ENCODE peak calls at places on chromosomes 12 and 14, in four cellular contexts. One of them, this sample, is unnamed.

GRCh38 chr12:124698211-124698997 is 131.0 kb upstream of the NCOR2 start:
- DNase-seq in fibroblast of lung: peak
- DNase-seq in AG10803: peak
- DNase-seq in uterus: no peak
- DNase-seq in this sample: no peak

GRCh38 chr12:94531196-94531720 is 71.6 kb upstream of the CEP83 start:
- DNase-seq in fibroblast of lung: no peak
- DNase-seq in AG10803: no peak
- DNase-seq in uterus: no peak
- DNase-seq in this sample: no peak

GRCh38 chr12:96886998-96887677 is 19.9 kb upstream of the NEDD1 start:
- DNase-seq in uterus: peak
- DNase-seq in fibroblast of lung: peak
- DNase-seq in AG10803: peak
- DNase-seq in this sample: no peak

GRCh38 chr12:16020034-16020433 is 108.9 kb downstream of the DERA start:
- DNase-seq in AG10803: no peak
- DNase-seq in uterus: no peak
- DNase-seq in fibroblast of lung: no peak
- DNase-seq in this sample: no peak

GRCh38 chr12:118060301-118061010 is 523 bp downstream of the WSB2 start:
- DNase-seq in AG10803: peak
- DNase-seq in fibroblast of lung: no peak
- DNase-seq in uterus: peak
- DNase-seq in this sample: no peak

GRCh38 chr12:109304485-109304884 is 4.6 kb downstream of the FOXN4 start:
- DNase-seq in uterus: no peak
- DNase-seq in AG10803: no peak
- DNase-seq in fibroblast of lung: no peak
- DNase-seq in this sample: no peak

GRCh38 chr14:104399432-104400155 is 180.0 kb upstream of the C14orf180 start:
- DNase-seq in fibroblast of lung: no peak
- DNase-seq in uterus: no peak
- DNase-seq in AG10803: no peak
- DNase-seq in this sample: no peak

GRCh38 chr12:108448246-108448645 is 66.8 kb upstream of the FICD start:
- DNase-seq in AG10803: no peak
- DNase-seq in fibroblast of lung: no peak
- DNase-seq in uterus: no peak
- DNase-seq in this sample: no peak

GRCh38 chr12:75720807-75721206 is 209.4 kb upstream of the KRR1 start:
- DNase-seq in AG10803: no peak
- DNase-seq in fibroblast of lung: no peak
- DNase-seq in uterus: no peak
- DNase-seq in this sample: no peak

GRCh38 chr12:31922341-31923062 is 36.7 kb upstream of the RESF1 start:
- DNase-seq in AG10803: no peak
- DNase-seq in fibroblast of lung: peak
- DNase-seq in uterus: no peak
- DNase-seq in this sample: no peak

GRCh38 chr14:20667957-20668356 is 16.4 kb upstream of the RNASE4 start:
- DNase-seq in AG10803: no peak
- DNase-seq in uterus: no peak
- DNase-seq in fibroblast of lung: no peak
- DNase-seq in this sample: no peak

GRCh38 chr12:113826805-113827204 is 139.3 kb downstream of the RBM19 start:
- DNase-seq in AG10803: no peak
- DNase-seq in uterus: no peak
- DNase-seq in fibroblast of lung: no peak
- DNase-seq in this sample: no peak

GRCh38 chr14:65356327-65356836 is 56.1 kb upstream of the FUT8 start:
- DNase-seq in uterus: no peak
- DNase-seq in AG10803: peak
- DNase-seq in fibroblast of lung: peak
- DNase-seq in this sample: no peak

GRCh38 chr14:76154539-76155126 is 2.9 kb downstream of the GPATCH2L start:
- DNase-seq in AG10803: no peak
- DNase-seq in uterus: no peak
- DNase-seq in fibroblast of lung: no peak
- DNase-seq in this sample: no peak

GRCh38 chr14:102930753-102931579 is 8.5 kb downstream of the AMN start:
- DNase-seq in AG10803: peak
- DNase-seq in fibroblast of lung: peak
- DNase-seq in uterus: no peak
- DNase-seq in this sample: no peak

GRCh38 chr14:68466491-68466977 is 326.3 kb downstream of the ZFP36L1 start:
- DNase-seq in uterus: no peak
- DNase-seq in AG10803: peak
- DNase-seq in fibroblast of lung: peak
- DNase-seq in this sample: peak

GRCh38 chr14:74525361-74525851 is 31.8 kb downstream of the ISCA2 start:
- DNase-seq in uterus: no peak
- DNase-seq in fibroblast of lung: peak
- DNase-seq in AG10803: no peak
- DNase-seq in this sample: no peak

GRCh38 chr12:12561305-12562015 is 1.2 kb downstream of the DUSP16 start:
- DNase-seq in AG10803: peak
- DNase-seq in fibroblast of lung: peak
- DNase-seq in uterus: peak
- DNase-seq in this sample: no peak

GRCh38 chr14:74875941-74876913 is at the start of gene PROX2:
- DNase-seq in AG10803: peak
- DNase-seq in fibroblast of lung: no peak
- DNase-seq in uterus: no peak
- DNase-seq in this sample: no peak

GRCh38 chr14:103260629-103261124 is 73.4 kb upstream of the EIF5 start:
- DNase-seq in uterus: peak
- DNase-seq in fibroblast of lung: peak
- DNase-seq in AG10803: peak
- DNase-seq in this sample: peak

GRCh38 chr12:90741611-90742010 is 213.4 kb downstream of the CCER1 start:
- DNase-seq in fibroblast of lung: no peak
- DNase-seq in uterus: no peak
- DNase-seq in AG10803: peak
- DNase-seq in this sample: no peak

GRCh38 chr14:36579573-36580140 is 2.8 kb downstream of the NKX2-8 start:
- DNase-seq in fibroblast of lung: no peak
- DNase-seq in uterus: no peak
- DNase-seq in AG10803: no peak
- DNase-seq in this sample: no peak

GRCh38 chr14:68547305-68548193 is 245.3 kb downstream of the ZFP36L1 start:
- DNase-seq in uterus: peak
- DNase-seq in fibroblast of lung: peak
- DNase-seq in AG10803: peak
- DNase-seq in this sample: peak

GRCh38 chr14:50399251-50400032 is 2.8 kb upstream of the CDKL1 start:
- DNase-seq in fibroblast of lung: peak
- DNase-seq in uterus: peak
- DNase-seq in AG10803: peak
- DNase-seq in this sample: no peak

GRCh38 chr12:46521145-46521544 is 148.6 kb upstream of the SLC38A2 start:
- DNase-seq in AG10803: no peak
- DNase-seq in uterus: no peak
- DNase-seq in fibroblast of lung: no peak
- DNase-seq in this sample: no peak

GRCh38 chr12:46524778-46525177 is 152.2 kb upstream of the SLC38A2 start:
- DNase-seq in AG10803: peak
- DNase-seq in uterus: peak
- DNase-seq in fibroblast of lung: peak
- DNase-seq in this sample: peak

GRCh38 chr12:46522141-46522540 is 149.6 kb upstream of the SLC38A2 start:
- DNase-seq in fibroblast of lung: peak
- DNase-seq in AG10803: peak
- DNase-seq in uterus: no peak
- DNase-seq in this sample: no peak

GRCh38 chr12:46523863-46524770 is 151.5 kb upstream of the SLC38A2 start:
- DNase-seq in uterus: peak
- DNase-seq in fibroblast of lung: peak
- DNase-seq in AG10803: peak
- DNase-seq in this sample: peak

DNA sequence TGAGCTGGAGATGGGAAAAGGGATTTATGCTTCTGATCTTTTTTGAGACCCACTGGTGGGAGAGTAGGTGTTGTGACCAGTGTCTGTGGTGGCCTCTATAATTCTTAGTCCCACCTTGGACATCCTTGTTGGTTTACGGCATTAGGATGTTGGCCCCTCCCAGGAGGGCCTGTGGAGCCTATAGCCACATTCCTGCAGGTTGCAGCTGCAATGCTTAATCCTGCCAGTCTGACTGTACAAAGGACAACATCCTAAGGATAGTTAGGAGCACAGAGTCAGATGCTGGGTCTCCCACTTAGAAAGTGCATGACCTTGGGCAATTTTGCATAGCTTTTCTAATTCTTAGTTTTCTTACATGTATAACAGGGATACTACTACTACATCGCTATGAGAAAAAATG is 150.9 kb upstream of the SLC38A2 start:
- DNase-seq in uterus: peak
- DNase-seq in AG10803: no peak
- DNase-seq in fibroblast of lung: peak
- DNase-seq in this sample: no peak
- TF ChIP-seq CTCF in uterus: no peak
- TF ChIP-seq CTCF in AG10803: no peak
- TF ChIP-seq CTCF in fibroblast of lung: no peak
- TF ChIP-seq CTCF in this sample: no peak

GRCh38 chr12:100671396-100672074 is 98.1 kb downstream of the GAS2L3 start:
- DNase-seq in uterus: no peak
- DNase-seq in fibroblast of lung: peak
- DNase-seq in AG10803: no peak
- DNase-seq in this sample: no peak

GRCh38 chr12:100666588-100666987 is 93.1 kb downstream of the GAS2L3 start:
- DNase-seq in AG10803: no peak
- DNase-seq in uterus: no peak
- DNase-seq in fibroblast of lung: no peak
- DNase-seq in this sample: no peak

GRCh38 chr12:100672075-100672592 is 98.7 kb downstream of the GAS2L3 start:
- DNase-seq in AG10803: no peak
- DNase-seq in uterus: no peak
- DNase-seq in fibroblast of lung: no peak
- DNase-seq in this sample: no peak

GRCh38 chr12:100669922-100670321 is 96.4 kb downstream of the GAS2L3 start:
- DNase-seq in fibroblast of lung: no peak
- DNase-seq in uterus: no peak
- DNase-seq in AG10803: no peak
- DNase-seq in this sample: no peak

DNA sequence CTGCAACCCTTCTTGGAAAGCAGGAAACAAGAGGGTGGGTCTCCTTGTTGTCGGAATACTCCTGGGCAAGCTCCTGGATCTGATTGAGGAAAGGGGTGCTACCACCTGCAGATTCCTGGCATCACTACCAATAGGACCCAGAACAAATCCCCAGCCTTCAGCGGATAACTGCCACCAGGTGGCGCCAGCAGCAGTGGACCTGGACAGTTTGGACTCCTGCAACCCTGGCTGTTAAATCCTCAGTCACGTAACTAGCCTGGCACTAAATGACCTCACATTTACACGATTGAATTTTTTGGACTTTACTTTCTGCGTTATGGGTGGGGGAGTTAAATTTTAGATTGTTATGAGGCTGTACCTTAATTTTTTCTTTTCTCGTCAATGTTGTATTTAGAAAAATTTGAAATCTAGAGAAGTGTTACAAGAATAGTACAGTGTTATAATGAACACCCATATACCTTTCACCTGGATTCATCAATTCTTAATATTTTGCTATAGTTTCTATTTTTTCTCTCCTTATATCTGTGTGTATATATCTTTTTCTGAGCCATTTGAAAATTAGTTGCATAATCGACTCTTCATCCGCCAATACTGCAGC is 95.6 kb downstream of the GAS2L3 start:
- DNase-seq in AG10803: peak
- DNase-seq in uterus: peak
- DNase-seq in fibroblast of lung: peak
- DNase-seq in this sample: no peak
- TF ChIP-seq CTCF in AG10803: peak
- TF ChIP-seq CTCF in uterus: peak
- TF ChIP-seq CTCF in fibroblast of lung: peak
- TF ChIP-seq CTCF in this sample: peak

GRCh38 chr14:35215110-35215872 is 76.9 kb upstream of the PSMA6 start:
- DNase-seq in AG10803: peak
- DNase-seq in fibroblast of lung: peak
- DNase-seq in uterus: no peak
- DNase-seq in this sample: peak
- TF ChIP-seq CTCF in AG10803: peak
- TF ChIP-seq CTCF in fibroblast of lung: peak
- TF ChIP-seq CTCF in uterus: peak
- TF ChIP-seq CTCF in this sample: peak

DNA sequence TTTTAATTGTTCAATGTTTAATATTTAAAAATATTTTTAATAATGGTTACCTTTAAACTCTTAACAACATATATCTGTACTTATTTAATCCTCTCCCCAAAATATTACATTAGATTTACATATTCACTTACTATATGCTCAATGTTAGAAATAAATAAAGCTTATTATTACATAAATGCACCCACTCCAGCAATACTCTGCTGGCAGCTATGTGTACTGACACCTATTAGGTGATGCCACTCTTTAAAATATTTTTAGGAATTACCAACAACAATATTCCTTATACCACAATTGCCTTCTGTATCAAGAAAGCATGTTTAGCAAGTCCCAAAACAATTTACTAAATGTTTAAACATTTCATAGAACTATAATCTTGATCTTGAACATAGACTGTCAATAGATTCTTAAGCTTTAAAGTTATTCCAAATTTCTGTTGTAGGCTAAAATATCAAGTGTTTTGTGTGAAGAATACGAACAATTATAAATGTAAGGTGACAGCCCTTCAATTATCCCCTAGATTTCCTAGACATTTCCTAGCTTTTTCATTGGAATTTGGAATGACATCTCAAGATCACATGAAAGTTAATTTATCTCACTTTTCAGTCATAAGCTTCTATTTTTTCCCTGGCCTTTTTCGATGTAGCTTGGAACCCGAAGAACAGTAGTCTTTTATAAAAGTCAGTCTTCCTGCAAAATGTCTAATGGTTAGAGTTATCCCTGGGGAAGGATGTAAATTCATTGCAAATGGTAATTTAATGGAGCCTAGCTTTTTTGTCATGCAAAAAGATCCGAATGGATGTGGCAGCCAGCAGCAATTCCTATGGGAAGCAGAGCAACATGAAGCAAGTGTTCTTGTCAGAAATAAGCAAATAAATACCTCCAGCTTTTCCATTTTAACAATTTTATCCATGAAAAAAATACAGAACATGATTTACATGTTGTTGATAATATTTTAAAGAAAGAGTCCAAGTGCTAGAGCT is 907.5 kb upstream of the ATXN7L3B start:
- DNase-seq in fibroblast of lung: no peak
- DNase-seq in uterus: no peak
- DNase-seq in AG10803: no peak
- DNase-seq in this sample: no peak
- TF ChIP-seq CTCF in fibroblast of lung: no peak
- TF ChIP-seq CTCF in uterus: no peak
- TF ChIP-seq CTCF in AG10803: no peak
- TF ChIP-seq CTCF in this sample: no peak

GRCh38 chr12:92961949-92962348 is 32.9 kb upstream of the EEA1 start:
- DNase-seq in uterus: no peak
- DNase-seq in fibroblast of lung: peak
- DNase-seq in AG10803: no peak
- DNase-seq in this sample: no peak
- TF ChIP-seq CTCF in uterus: no peak
- TF ChIP-seq CTCF in fibroblast of lung: no peak
- TF ChIP-seq CTCF in AG10803: no peak
- TF ChIP-seq CTCF in this sample: no peak